ENCODE peak calls at places on chromosomes 6 and 20, in six cellular contexts. One of them, this sample, is unnamed.

GRCh38 chr6:29845405-29846006 is 17.9 kb downstream of the HLA-G start:
- DNase-seq in NCI-H1092 treated with DMSO at 0.1 percent for 48 hours: no peak
- DNase-seq in psoas muscle: no peak
- DNase-seq in aorta: no peak
- DNase-seq in tibial artery: no peak
- DNase-seq in astrocyte of the hippocampus: no peak
- DNase-seq in this sample: no peak

GRCh38 chr20:17430515-17430914 is 100.7 kb downstream of the BFSP1 start:
- DNase-seq in NCI-H1092 treated with DMSO at 0.1 percent for 48 hours: peak
- DNase-seq in psoas muscle: no peak
- DNase-seq in aorta: no peak
- DNase-seq in tibial artery: no peak
- DNase-seq in astrocyte of the hippocampus: no peak
- DNase-seq in this sample: no peak

GRCh38 chr6:28141500-28142329 is at the start of gene ZKSCAN8:
- DNase-seq in NCI-H1092 treated with DMSO at 0.1 percent for 48 hours: peak
- DNase-seq in psoas muscle: peak
- DNase-seq in aorta: peak
- DNase-seq in tibial artery: peak
- DNase-seq in astrocyte of the hippocampus: peak
- DNase-seq in this sample: peak

GRCh38 chr20:44203161-44203560 is 7.4 kb downstream of the OSER1 start:
- DNase-seq in NCI-H1092 treated with DMSO at 0.1 percent for 48 hours: no peak
- DNase-seq in psoas muscle: no peak
- DNase-seq in aorta: no peak
- DNase-seq in tibial artery: no peak
- DNase-seq in astrocyte of the hippocampus: no peak
- DNase-seq in this sample: no peak

GRCh38 chr20:400451-401275 is 7.4 kb upstream of the RBCK1 start:
- DNase-seq in NCI-H1092 treated with DMSO at 0.1 percent for 48 hours: no peak
- DNase-seq in psoas muscle: no peak
- DNase-seq in aorta: no peak
- DNase-seq in tibial artery: no peak
- DNase-seq in astrocyte of the hippocampus: no peak
- DNase-seq in this sample: no peak

GRCh38 chr6:96015321-96015790 is 418 bp upstream of the FUT9 start:
- DNase-seq in NCI-H1092 treated with DMSO at 0.1 percent for 48 hours: peak
- DNase-seq in psoas muscle: no peak
- DNase-seq in aorta: no peak
- DNase-seq in tibial artery: no peak
- DNase-seq in astrocyte of the hippocampus: peak
- DNase-seq in this sample: no peak

GRCh38 chr6:136491251-136491650 is 59.0 kb downstream of the MAP7 start:
- DNase-seq in NCI-H1092 treated with DMSO at 0.1 percent for 48 hours: no peak
- DNase-seq in psoas muscle: no peak
- DNase-seq in aorta: no peak
- DNase-seq in tibial artery: no peak
- DNase-seq in astrocyte of the hippocampus: no peak
- DNase-seq in this sample: no peak

GRCh38 chr20:32191422-32191821 is 16.1 kb downstream of the PLAGL2 start:
- DNase-seq in NCI-H1092 treated with DMSO at 0.1 percent for 48 hours: no peak
- DNase-seq in psoas muscle: no peak
- DNase-seq in aorta: no peak
- DNase-seq in tibial artery: no peak
- DNase-seq in astrocyte of the hippocampus: no peak
- DNase-seq in this sample: no peak

GRCh38 chr6:15316754-15317153 is 70.9 kb downstream of the JARID2 start:
- DNase-seq in NCI-H1092 treated with DMSO at 0.1 percent for 48 hours: no peak
- DNase-seq in psoas muscle: no peak
- DNase-seq in aorta: no peak
- DNase-seq in tibial artery: no peak
- DNase-seq in astrocyte of the hippocampus: no peak
- DNase-seq in this sample: no peak

GRCh38 chr6:11580686-11581085 is 43.1 kb downstream of the TMEM170B start:
- DNase-seq in NCI-H1092 treated with DMSO at 0.1 percent for 48 hours: no peak
- DNase-seq in psoas muscle: no peak
- DNase-seq in aorta: no peak
- DNase-seq in tibial artery: no peak
- DNase-seq in astrocyte of the hippocampus: no peak
- DNase-seq in this sample: no peak

GRCh38 chr6:128432394-128432793 is 88.0 kb downstream of the PTPRK start:
- DNase-seq in NCI-H1092 treated with DMSO at 0.1 percent for 48 hours: no peak
- DNase-seq in psoas muscle: no peak
- DNase-seq in aorta: no peak
- DNase-seq in tibial artery: no peak
- DNase-seq in astrocyte of the hippocampus: peak
- DNase-seq in this sample: no peak

GRCh38 chr6:30160391-30160790 is 620 bp downstream of the TRIM10 start:
- DNase-seq in NCI-H1092 treated with DMSO at 0.1 percent for 48 hours: no peak
- DNase-seq in psoas muscle: no peak
- DNase-seq in aorta: no peak
- DNase-seq in tibial artery: no peak
- DNase-seq in astrocyte of the hippocampus: no peak
- DNase-seq in this sample: no peak

GRCh38 chr20:2042400-2042799 is 48.5 kb upstream of the PDYN start:
- DNase-seq in NCI-H1092 treated with DMSO at 0.1 percent for 48 hours: no peak
- DNase-seq in psoas muscle: no peak
- DNase-seq in aorta: no peak
- DNase-seq in tibial artery: no peak
- DNase-seq in astrocyte of the hippocampus: peak
- DNase-seq in this sample: no peak

GRCh38 chr6:38259736-38260135 is 380.0 kb downstream of the BTBD9 start:
- DNase-seq in NCI-H1092 treated with DMSO at 0.1 percent for 48 hours: no peak
- DNase-seq in psoas muscle: no peak
- DNase-seq in aorta: no peak
- DNase-seq in tibial artery: no peak
- DNase-seq in astrocyte of the hippocampus: peak
- DNase-seq in this sample: no peak

GRCh38 chr6:157236040-157236725 is 87.1 kb downstream of the TMEM242 start:
- DNase-seq in NCI-H1092 treated with DMSO at 0.1 percent for 48 hours: no peak
- DNase-seq in psoas muscle: no peak
- DNase-seq in aorta: peak
- DNase-seq in tibial artery: no peak
- DNase-seq in astrocyte of the hippocampus: peak
- DNase-seq in this sample: no peak

GRCh38 chr20:63223121-63223825 is 7.3 kb upstream of the YTHDF1 start:
- DNase-seq in NCI-H1092 treated with DMSO at 0.1 percent for 48 hours: peak
- DNase-seq in psoas muscle: no peak
- DNase-seq in aorta: no peak
- DNase-seq in tibial artery: no peak
- DNase-seq in astrocyte of the hippocampus: peak
- DNase-seq in this sample: peak

GRCh38 chr20:63536997-63537524 is at the start of gene PTK6:
- DNase-seq in NCI-H1092 treated with DMSO at 0.1 percent for 48 hours: no peak
- DNase-seq in psoas muscle: peak
- DNase-seq in aorta: peak
- DNase-seq in tibial artery: peak
- DNase-seq in astrocyte of the hippocampus: no peak
- DNase-seq in this sample: no peak

GRCh38 chr20:38997622-38998021 is 35.5 kb downstream of the DHX35 start:
- DNase-seq in NCI-H1092 treated with DMSO at 0.1 percent for 48 hours: no peak
- DNase-seq in psoas muscle: no peak
- DNase-seq in aorta: no peak
- DNase-seq in tibial artery: no peak
- DNase-seq in astrocyte of the hippocampus: no peak
- DNase-seq in this sample: no peak

GRCh38 chr6:96570053-96570452 is 7.1 kb downstream of the FHL5 start:
- DNase-seq in NCI-H1092 treated with DMSO at 0.1 percent for 48 hours: no peak
- DNase-seq in psoas muscle: no peak
- DNase-seq in aorta: no peak
- DNase-seq in tibial artery: no peak
- DNase-seq in astrocyte of the hippocampus: no peak
- DNase-seq in this sample: no peak

GRCh38 chr6:99330159-99330558 is 19.3 kb downstream of the FAXC start:
- DNase-seq in NCI-H1092 treated with DMSO at 0.1 percent for 48 hours: peak
- DNase-seq in psoas muscle: no peak
- DNase-seq in aorta: peak
- DNase-seq in tibial artery: peak
- DNase-seq in astrocyte of the hippocampus: peak
- DNase-seq in this sample: peak

GRCh38 chr20:47781631-47782030 is 3.6 kb downstream of the SULF2 start:
- DNase-seq in NCI-H1092 treated with DMSO at 0.1 percent for 48 hours: peak
- DNase-seq in psoas muscle: no peak
- DNase-seq in aorta: no peak
- DNase-seq in tibial artery: no peak
- DNase-seq in astrocyte of the hippocampus: no peak
- DNase-seq in this sample: no peak

GRCh38 chr20:47489448-47489872 is 12.2 kb upstream of the NCOA3 start:
- DNase-seq in NCI-H1092 treated with DMSO at 0.1 percent for 48 hours: no peak
- DNase-seq in psoas muscle: no peak
- DNase-seq in aorta: peak
- DNase-seq in tibial artery: peak
- DNase-seq in astrocyte of the hippocampus: no peak
- DNase-seq in this sample: no peak